ENCODE peak calls at places on chromosomes 2 and 18, in eight cellular contexts. One of them, this sample, is unnamed.

GRCh38 chr2:238883315-238884004 is 35.6 kb downstream of the TWIST2 start:
- DNase-seq in stomach: no peak
- DNase-seq in lower lobe of right lung: no peak
- DNase-seq in OCI-LY7: no peak
- DNase-seq in astrocyte: peak; percentile 65
- DNase-seq in IMR-90: no peak
- DNase-seq in CD8-positive, alpha-beta T cell: no peak
- DNase-seq in psoas muscle: no peak
- DNase-seq in this sample: no peak

GRCh38 chr2:113116100-113116958 is 11.1 kb upstream of the IL1RN start:
- DNase-seq in stomach: no peak
- DNase-seq in lower lobe of right lung: no peak
- DNase-seq in OCI-LY7: no peak
- DNase-seq in astrocyte: no peak
- DNase-seq in IMR-90: no peak
- DNase-seq in CD8-positive, alpha-beta T cell: no peak
- DNase-seq in psoas muscle: no peak
- DNase-seq in this sample: no peak

GRCh38 chr2:219537657-219538487 is 5.7 kb downstream of the CHPF start:
- DNase-seq in stomach: no peak
- DNase-seq in lower lobe of right lung: no peak
- DNase-seq in OCI-LY7: no peak
- DNase-seq in astrocyte: no peak
- DNase-seq in IMR-90: no peak
- DNase-seq in CD8-positive, alpha-beta T cell: peak; percentile 12
- DNase-seq in psoas muscle: no peak
- DNase-seq in this sample: no peak

GRCh38 chr2:51483720-51484119 is 451.8 kb upstream of the NRXN1 start:
- DNase-seq in stomach: no peak
- DNase-seq in lower lobe of right lung: no peak
- DNase-seq in OCI-LY7: no peak
- DNase-seq in astrocyte: no peak
- DNase-seq in IMR-90: no peak
- DNase-seq in CD8-positive, alpha-beta T cell: no peak
- DNase-seq in psoas muscle: no peak
- DNase-seq in this sample: no peak

GRCh38 chr2:142865924-142866323 is 11.5 kb upstream of the KYNU start:
- DNase-seq in stomach: no peak
- DNase-seq in lower lobe of right lung: no peak
- DNase-seq in OCI-LY7: peak; percentile 53
- DNase-seq in astrocyte: no peak
- DNase-seq in IMR-90: peak; percentile 30
- DNase-seq in CD8-positive, alpha-beta T cell: no peak
- DNase-seq in psoas muscle: no peak
- DNase-seq in this sample: no peak

GRCh38 chr2:105321875-105322646 is 7.5 kb downstream of the TGFBRAP1 start:
- DNase-seq in stomach: no peak
- DNase-seq in lower lobe of right lung: no peak
- DNase-seq in OCI-LY7: no peak
- DNase-seq in astrocyte: peak; percentile 57
- DNase-seq in IMR-90: peak; percentile 52
- DNase-seq in CD8-positive, alpha-beta T cell: no peak
- DNase-seq in psoas muscle: no peak
- DNase-seq in this sample: no peak

GRCh38 chr2:119407430-119408220 is 24.0 kb upstream of the TMEM37 start:
- DNase-seq in stomach: peak; percentile 58
- DNase-seq in lower lobe of right lung: no peak
- DNase-seq in OCI-LY7: peak; percentile 73
- DNase-seq in astrocyte: peak; percentile 21
- DNase-seq in IMR-90: peak; percentile 58
- DNase-seq in CD8-positive, alpha-beta T cell: no peak
- DNase-seq in psoas muscle: no peak
- DNase-seq in this sample: no peak

GRCh38 chr2:68751397-68752339 is 17.1 kb downstream of the ARHGAP25 start:
- DNase-seq in stomach: peak; percentile 93
- DNase-seq in lower lobe of right lung: peak; percentile 93
- DNase-seq in OCI-LY7: peak; percentile 93
- DNase-seq in astrocyte: peak; percentile 68
- DNase-seq in IMR-90: peak; percentile 87
- DNase-seq in CD8-positive, alpha-beta T cell: peak; percentile 90
- DNase-seq in psoas muscle: peak; percentile 92
- DNase-seq in this sample: peak; percentile 88

DNA sequence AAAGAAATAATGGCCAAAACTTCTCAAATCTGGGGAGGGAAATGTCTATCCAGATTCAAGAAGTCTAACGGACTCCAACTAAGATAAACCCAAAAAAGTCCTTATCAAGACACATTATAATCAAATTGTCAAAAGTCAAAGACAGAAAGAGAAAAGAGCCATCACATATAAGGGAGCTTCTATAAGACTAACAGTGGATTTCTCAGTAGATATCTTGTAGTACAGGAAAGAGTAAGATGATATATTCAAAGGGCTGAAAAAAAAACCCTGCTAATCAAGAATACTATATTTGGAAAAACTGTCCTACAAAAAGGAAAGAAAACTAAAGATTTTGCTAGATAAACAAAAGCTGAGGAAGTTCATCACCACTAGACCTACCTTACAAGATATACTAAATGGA is 35.4 kb downstream of the TMEM247 start:
- DNase-seq in stomach: no peak
- DNase-seq in lower lobe of right lung: no peak
- DNase-seq in OCI-LY7: no peak
- DNase-seq in astrocyte: no peak
- DNase-seq in IMR-90: no peak
- DNase-seq in CD8-positive, alpha-beta T cell: no peak
- DNase-seq in psoas muscle: no peak
- DNase-seq in this sample: no peak
- H3K9me3 ChIP-seq in stomach: no peaks in the 10 kb centered on the region
- H3K9me3 ChIP-seq in lower lobe of right lung: peaks cover 17% of the 10 kb centered on the region
- H3K9me3 ChIP-seq in OCI-LY7: peaks cover 8% of the 10 kb centered on the region
- H3K9me3 ChIP-seq in astrocyte: no peaks in the 10 kb centered on the region
- H3K9me3 ChIP-seq in IMR-90: peaks cover 4% of the 10 kb centered on the region
- H3K9me3 ChIP-seq in CD8-positive, alpha-beta T cell: no peaks in the 10 kb centered on the region
- H3K9me3 ChIP-seq in psoas muscle: peaks cover 29% of the 10 kb centered on the region
- H3K9me3 ChIP-seq in this sample: peaks cover 35% of the 10 kb centered on the region

GRCh38 chr2:102149644-102150455 is 7.3 kb downstream of the IL1R1 start:
- DNase-seq in stomach: no peak
- DNase-seq in lower lobe of right lung: no peak
- DNase-seq in OCI-LY7: no peak
- DNase-seq in astrocyte: peak; percentile 45
- DNase-seq in IMR-90: peak; percentile 10
- DNase-seq in CD8-positive, alpha-beta T cell: no peak
- DNase-seq in psoas muscle: no peak
- DNase-seq in this sample: no peak
- H3K9me3 ChIP-seq in stomach: no peaks in the 10 kb centered on the region
- H3K9me3 ChIP-seq in lower lobe of right lung: peaks cover 33% of the 10 kb centered on the region
- H3K9me3 ChIP-seq in OCI-LY7: no peaks in the 10 kb centered on the region
- H3K9me3 ChIP-seq in astrocyte: peaks cover 35% of the 10 kb centered on the region
- H3K9me3 ChIP-seq in IMR-90: peaks cover 30% of the 10 kb centered on the region
- H3K9me3 ChIP-seq in CD8-positive, alpha-beta T cell: peaks cover 4% of the 10 kb centered on the region
- H3K9me3 ChIP-seq in psoas muscle: peaks cover 25% of the 10 kb centered on the region
- H3K9me3 ChIP-seq in this sample: peaks cover 50% of the 10 kb centered on the region

GRCh38 chr2:160096414-160096813 is 34.0 kb upstream of the PLA2R1 start:
- DNase-seq in stomach: no peak
- DNase-seq in lower lobe of right lung: no peak
- DNase-seq in OCI-LY7: no peak
- DNase-seq in astrocyte: no peak
- DNase-seq in IMR-90: no peak
- DNase-seq in CD8-positive, alpha-beta T cell: no peak
- DNase-seq in psoas muscle: no peak
- DNase-seq in this sample: no peak

GRCh38 chr2:160087854-160088745 is 25.7 kb upstream of the PLA2R1 start:
- DNase-seq in stomach: no peak
- DNase-seq in lower lobe of right lung: no peak
- DNase-seq in OCI-LY7: peak; percentile 50
- DNase-seq in astrocyte: no peak
- DNase-seq in IMR-90: peak; percentile 25
- DNase-seq in CD8-positive, alpha-beta T cell: no peak
- DNase-seq in psoas muscle: no peak
- DNase-seq in this sample: no peak

GRCh38 chr2:160092445-160092844 is 30.0 kb upstream of the PLA2R1 start:
- DNase-seq in stomach: no peak
- DNase-seq in lower lobe of right lung: no peak
- DNase-seq in OCI-LY7: no peak
- DNase-seq in astrocyte: no peak
- DNase-seq in IMR-90: no peak
- DNase-seq in CD8-positive, alpha-beta T cell: no peak
- DNase-seq in psoas muscle: no peak
- DNase-seq in this sample: no peak

GRCh38 chr2:160085662-160086061 is 23.2 kb upstream of the PLA2R1 start:
- DNase-seq in stomach: no peak
- DNase-seq in lower lobe of right lung: no peak
- DNase-seq in OCI-LY7: peak; percentile 20
- DNase-seq in astrocyte: no peak
- DNase-seq in IMR-90: no peak
- DNase-seq in CD8-positive, alpha-beta T cell: no peak
- DNase-seq in psoas muscle: no peak
- DNase-seq in this sample: no peak

DNA sequence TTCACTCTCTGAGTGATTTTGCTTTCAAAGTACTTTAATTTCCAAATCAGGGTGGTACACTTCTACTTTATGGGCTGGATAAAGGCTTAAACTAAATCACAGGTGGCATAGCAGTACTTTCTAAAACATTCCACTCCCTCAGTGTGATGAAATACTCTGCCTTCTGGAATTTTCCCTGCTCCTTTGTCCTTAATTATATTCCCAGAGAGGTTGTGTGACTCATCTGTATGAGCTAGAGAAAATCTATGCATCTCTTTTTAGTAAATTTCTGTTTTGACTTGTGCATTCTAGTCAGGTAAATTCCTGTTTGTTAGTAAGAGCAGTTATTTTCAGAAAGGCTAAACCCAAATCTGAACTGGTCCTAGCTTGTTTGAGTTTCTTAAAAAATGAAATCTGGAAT is 29.0 kb upstream of the PLA2R1 start:
- DNase-seq in stomach: no peak
- DNase-seq in lower lobe of right lung: no peak
- DNase-seq in OCI-LY7: no peak
- DNase-seq in astrocyte: peak; percentile 65
- DNase-seq in IMR-90: peak; percentile 54
- DNase-seq in CD8-positive, alpha-beta T cell: no peak
- DNase-seq in psoas muscle: no peak
- DNase-seq in this sample: no peak
- H3K9me3 ChIP-seq in stomach: peaks cover 28% of the 10 kb centered on the region
- H3K9me3 ChIP-seq in lower lobe of right lung: peaks cover 36% of the 10 kb centered on the region
- H3K9me3 ChIP-seq in OCI-LY7: no peaks in the 10 kb centered on the region
- H3K9me3 ChIP-seq in astrocyte: peaks cover 22% of the 10 kb centered on the region
- H3K9me3 ChIP-seq in IMR-90: peaks cover 25% of the 10 kb centered on the region
- H3K9me3 ChIP-seq in CD8-positive, alpha-beta T cell: peaks cover 18% of the 10 kb centered on the region
- H3K9me3 ChIP-seq in psoas muscle: peaks cover 44% of the 10 kb centered on the region
- H3K9me3 ChIP-seq in this sample: peaks cover 73% of the 10 kb centered on the region

GRCh38 chr2:231342111-231342711 is 53.3 kb upstream of the B3GNT7 start:
- DNase-seq in stomach: no peak
- DNase-seq in lower lobe of right lung: peak; percentile 60
- DNase-seq in OCI-LY7: no peak
- DNase-seq in astrocyte: no peak
- DNase-seq in IMR-90: no peak
- DNase-seq in CD8-positive, alpha-beta T cell: no peak
- DNase-seq in psoas muscle: no peak
- DNase-seq in this sample: no peak
- H3K9me3 ChIP-seq in stomach: no peaks in the 10 kb centered on the region
- H3K9me3 ChIP-seq in lower lobe of right lung: no peaks in the 10 kb centered on the region
- H3K9me3 ChIP-seq in OCI-LY7: no peaks in the 10 kb centered on the region
- H3K9me3 ChIP-seq in astrocyte: no peaks in the 10 kb centered on the region
- H3K9me3 ChIP-seq in IMR-90: no peaks in the 10 kb centered on the region
- H3K9me3 ChIP-seq in CD8-positive, alpha-beta T cell: no peaks in the 10 kb centered on the region
- H3K9me3 ChIP-seq in psoas muscle: no peaks in the 10 kb centered on the region
- H3K9me3 ChIP-seq in this sample: no peaks in the 10 kb centered on the region

DNA sequence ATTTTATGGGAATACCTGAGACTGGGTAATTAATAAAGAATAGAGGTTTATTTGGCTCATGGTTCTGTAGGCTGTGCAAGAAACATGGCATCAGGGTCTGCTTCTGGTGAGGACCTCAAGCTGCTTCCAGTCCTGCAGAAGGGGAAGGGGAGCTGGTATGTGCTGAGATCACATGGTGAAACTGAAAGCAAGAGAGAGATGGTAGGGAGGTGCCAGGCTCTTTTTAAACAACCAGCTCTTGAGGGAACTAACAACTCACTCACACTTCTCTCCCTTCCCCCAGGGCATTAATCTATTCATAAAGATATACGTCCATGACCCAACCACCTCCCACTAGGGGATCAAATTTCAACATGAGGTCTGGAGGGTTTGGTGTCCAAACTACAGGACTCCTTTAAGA is 40.1 kb downstream of the AGPS start:
- DNase-seq in stomach: no peak
- DNase-seq in lower lobe of right lung: no peak
- DNase-seq in OCI-LY7: no peak
- DNase-seq in astrocyte: no peak
- DNase-seq in IMR-90: no peak
- DNase-seq in CD8-positive, alpha-beta T cell: no peak
- DNase-seq in psoas muscle: no peak
- DNase-seq in this sample: no peak
- H3K9me3 ChIP-seq in stomach: peaks cover 6% of the 10 kb centered on the region
- H3K9me3 ChIP-seq in lower lobe of right lung: peaks cover 31% of the 10 kb centered on the region
- H3K9me3 ChIP-seq in OCI-LY7: no peaks in the 10 kb centered on the region
- H3K9me3 ChIP-seq in astrocyte: peaks cover 4% of the 10 kb centered on the region
- H3K9me3 ChIP-seq in IMR-90: peaks cover 7% of the 10 kb centered on the region
- H3K9me3 ChIP-seq in CD8-positive, alpha-beta T cell: peaks cover 8% of the 10 kb centered on the region
- H3K9me3 ChIP-seq in psoas muscle: peaks cover 19% of the 10 kb centered on the region
- H3K9me3 ChIP-seq in this sample: peaks cover 62% of the 10 kb centered on the region

GRCh38 chr18:8911408-8912340 is 190.8 kb upstream of the NDUFV2 start:
- DNase-seq in stomach: no peak
- DNase-seq in lower lobe of right lung: no peak
- DNase-seq in OCI-LY7: peak; percentile 80
- DNase-seq in astrocyte: no peak
- DNase-seq in IMR-90: no peak
- DNase-seq in CD8-positive, alpha-beta T cell: no peak
- DNase-seq in psoas muscle: no peak
- DNase-seq in this sample: no peak
- H3K9me3 ChIP-seq in stomach: no peaks in the 10 kb centered on the region
- H3K9me3 ChIP-seq in lower lobe of right lung: peaks cover 8% of the 10 kb centered on the region
- H3K9me3 ChIP-seq in OCI-LY7: peaks cover 57% of the 10 kb centered on the region
- H3K9me3 ChIP-seq in astrocyte: no peaks in the 10 kb centered on the region
- H3K9me3 ChIP-seq in IMR-90: peaks cover 3% of the 10 kb centered on the region
- H3K9me3 ChIP-seq in CD8-positive, alpha-beta T cell: no peaks in the 10 kb centered on the region
- H3K9me3 ChIP-seq in psoas muscle: no peaks in the 10 kb centered on the region
- H3K9me3 ChIP-seq in this sample: peaks cover 6% of the 10 kb centered on the region

GRCh38 chr2:215948051-215948450 is 65.3 kb downstream of the MREG start:
- DNase-seq in stomach: no peak
- DNase-seq in lower lobe of right lung: no peak
- DNase-seq in OCI-LY7: no peak
- DNase-seq in astrocyte: no peak
- DNase-seq in IMR-90: no peak
- DNase-seq in CD8-positive, alpha-beta T cell: no peak
- DNase-seq in psoas muscle: no peak
- DNase-seq in this sample: no peak
- H3K9me3 ChIP-seq in stomach: no peaks in the 10 kb centered on the region
- H3K9me3 ChIP-seq in lower lobe of right lung: no peaks in the 10 kb centered on the region
- H3K9me3 ChIP-seq in OCI-LY7: no peaks in the 10 kb centered on the region
- H3K9me3 ChIP-seq in astrocyte: no peaks in the 10 kb centered on the region
- H3K9me3 ChIP-seq in IMR-90: no peaks in the 10 kb centered on the region
- H3K9me3 ChIP-seq in CD8-positive, alpha-beta T cell: no peaks in the 10 kb centered on the region
- H3K9me3 ChIP-seq in psoas muscle: no peaks in the 10 kb centered on the region
- H3K9me3 ChIP-seq in this sample: no peaks in the 10 kb centered on the region

GRCh38 chr18:67932261-67932660 is 415.7 kb upstream of the DSEL start:
- DNase-seq in stomach: no peak
- DNase-seq in lower lobe of right lung: no peak
- DNase-seq in OCI-LY7: no peak
- DNase-seq in astrocyte: no peak
- DNase-seq in IMR-90: no peak
- DNase-seq in CD8-positive, alpha-beta T cell: no peak
- DNase-seq in psoas muscle: no peak
- DNase-seq in this sample: no peak
- H3K9me3 ChIP-seq in stomach: no peaks in the 10 kb centered on the region
- H3K9me3 ChIP-seq in lower lobe of right lung: no peaks in the 10 kb centered on the region
- H3K9me3 ChIP-seq in OCI-LY7: no peaks in the 10 kb centered on the region
- H3K9me3 ChIP-seq in astrocyte: no peaks in the 10 kb centered on the region
- H3K9me3 ChIP-seq in IMR-90: no peaks in the 10 kb centered on the region
- H3K9me3 ChIP-seq in CD8-positive, alpha-beta T cell: no peaks in the 10 kb centered on the region
- H3K9me3 ChIP-seq in psoas muscle: no peaks in the 10 kb centered on the region
- H3K9me3 ChIP-seq in this sample: no peaks in the 10 kb centered on the region